ENCODE peak calls at places on chromosomes 4 and X, in seven cellular contexts. T, C, L, M, S, K and U are unnamed samples. For H3K4me1, the result is how much of the 10 kb centered on the place peaks cover.

GRCh38 chr4:109801099-109801789 is 555 bp downstream of the CFI start:
- DNase-seq in T (no peak), C (no peak), L (no peak), M (peak), S (no peak), K (no peak), U (no peak)

GRCh38 chr4:38600575-38600974 is 63.4 kb upstream of the KLF3 start:
- DNase-seq in T (no peak), C (no peak), L (no peak), M (no peak), S (no peak), K (no peak), U (no peak)

GRCh38 chrX:150899191-150899757 is 806 bp upstream of the CD99L2 start:
- DNase-seq in T (no peak), C (no peak), L (no peak), M (peak), S (no peak), K (peak), U (peak)

GRCh38 chrX:28205126-28205525 is 223.9 kb upstream of the DCAF8L1 start:
- DNase-seq in T (no peak), C (no peak), L (no peak), M (no peak), S (no peak), K (no peak), U (no peak)

GRCh38 chr4:169209388-169209883 is 61.3 kb downstream of the SH3RF1 start:
- DNase-seq in T (no peak), C (no peak), L (no peak), M (no peak), S (no peak), K (no peak), U (no peak)

GRCh38 chr4:133157460-133158160 is 8.5 kb downstream of the PCDH10 start:
- DNase-seq in T (no peak), C (no peak), L (no peak), M (peak), S (no peak), K (no peak), U (no peak)

GRCh38 chr4:101306764-101307615 is 40.3 kb downstream of the PPP3CA start:
- DNase-seq in T (no peak), C (no peak), L (no peak), M (no peak), S (no peak), K (no peak), U (no peak)

GRCh38 chr4:23856630-23857029 is 33.2 kb downstream of the PPARGC1A start:
- DNase-seq in T (no peak), C (no peak), L (no peak), M (no peak), S (peak), K (no peak), U (no peak)

GRCh38 chr4:56786955-56787354 is 34.5 kb downstream of the SPINK2 start:
- DNase-seq in T (no peak), C (no peak), L (no peak), M (peak), S (no peak), K (no peak), U (peak)

GRCh38 chrX:24619647-24620046 is 27.5 kb downstream of the PCYT1B start:
- DNase-seq in T (no peak), C (no peak), L (no peak), M (no peak), S (peak), K (no peak), U (no peak)

GRCh38 chr4:105895609-105896460 is 564 bp downstream of the NPNT start:
- DNase-seq in T (no peak), C (peak), L (no peak), M (no peak), S (no peak), K (no peak), U (peak)

GRCh38 chr4:124515591-124515990 is 196.9 kb downstream of the ANKRD50 start:
- DNase-seq in T (no peak), C (no peak), L (no peak), M (no peak), S (no peak), K (peak), U (peak)

GRCh38 chr4:74400395-74400794 is 35.5 kb downstream of the EREG start:
- DNase-seq in T (no peak), C (no peak), L (no peak), M (no peak), S (no peak), K (no peak), U (no peak)

GRCh38 chr4:51845736-51846135 is 2.8 kb downstream of the DCUN1D4 start:
- DNase-seq in T (no peak), C (no peak), L (no peak), M (no peak), S (no peak), K (no peak), U (no peak)

GRCh38 chrX:129634541-129634940 is 20.2 kb downstream of the APLN start:
- DNase-seq in T (no peak), C (no peak), L (no peak), M (no peak), S (no peak), K (no peak), U (peak)

GRCh38 chrX:72394518-72395163 is 88.9 kb upstream of the CITED1 start:
- DNase-seq in T (no peak), C (no peak), L (no peak), M (no peak), S (no peak), K (no peak), U (no peak)

GRCh38 chr4:78704981-78705757 is 71.0 kb upstream of the BMP2K start:
- DNase-seq in T (no peak), C (no peak), L (no peak), M (no peak), S (peak), K (no peak), U (no peak)

GRCh38 chr4:15392053-15392805 is 35.6 kb upstream of the C1QTNF7 start:
- DNase-seq in T (no peak), C (no peak), L (no peak), M (no peak), S (no peak), K (no peak), U (no peak)

GRCh38 chr4:138090145-138090917 is 151.8 kb downstream of the SLC7A11 start:
- DNase-seq in T (peak), C (peak), L (peak), M (peak), S (peak), K (peak), U (peak)

GRCh38 chrX:115448146-115448545 is 112.8 kb upstream of the PLS3 start:
- DNase-seq in T (no peak), C (no peak), L (no peak), M (no peak), S (no peak), K (no peak), U (no peak)

GRCh38 chr4:156672492-156672891 is 299.1 kb downstream of the PDGFC start:
- DNase-seq in T (no peak), C (no peak), L (no peak), M (no peak), S (no peak), K (no peak), U (no peak)

GRCh38 chr4:153684182-153685073 is at the start of gene TLR2:
- DNase-seq in T (no peak), C (peak), L (no peak), M (peak), S (no peak), K (peak), U (peak)

DNA sequence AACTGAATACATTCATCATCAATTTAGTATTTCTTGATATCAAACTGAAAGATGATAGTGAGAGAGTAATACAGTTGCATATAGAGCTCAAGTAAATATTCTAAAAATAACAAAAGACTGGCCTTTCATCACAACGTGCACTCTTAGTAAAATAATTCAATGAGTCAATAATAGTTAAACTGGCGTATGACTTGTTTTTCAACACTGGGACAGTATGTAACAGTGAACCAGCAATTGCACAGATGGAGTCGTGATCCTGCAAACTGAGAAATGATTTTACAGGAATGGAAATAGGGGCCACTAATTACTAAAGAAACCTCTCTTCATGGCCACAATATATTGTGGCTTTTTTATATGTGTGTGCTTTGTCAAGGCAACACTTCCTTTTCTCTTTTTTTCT is 137.4 kb downstream of the SLC4A4 start:
- DNase-seq in T (no peak), C (no peak), L (no peak), M (no peak), S (no peak), K (no peak), U (no peak)
- TF ChIP-seq POLR2AphosphoS5 in T (no peak), C (no peak), L (no peak), M (no peak), S (no peak), K (no peak), U (no peak)

GRCh38 chr4:676871-677235 is 2.5 kb downstream of the MYL5 start:
- DNase-seq in T (no peak), C (no peak), L (no peak), M (no peak), S (no peak), K (no peak), U (no peak)
- H3K4me1 ChIP-seq in T (under half), C (under half), L (under half), M (under half), S (half or more), K (under half), U (under half)

GRCh38 chrX:153819398-153820083 is 10.8 kb downstream of the PDZD4 start:
- DNase-seq in T (no peak), C (no peak), L (no peak), M (no peak), S (no peak), K (no peak), U (no peak)
- TF ChIP-seq EZH2 in T (no peak), C (no peak), L (no peak), M (no peak), S (no peak), K (no peak), U (no peak)

GRCh38 chrX:23369037-23369436 is 34.4 kb downstream of the PTCHD1 start:
- DNase-seq in T (no peak), C (no peak), L (no peak), M (no peak), S (no peak), K (no peak), U (no peak)

GRCh38 chrX:23372220-23372902 is 37.7 kb downstream of the PTCHD1 start:
- DNase-seq in T (no peak), C (no peak), L (no peak), M (no peak), S (no peak), K (no peak), U (no peak)

GRCh38 chrX:23374291-23374690 is 39.6 kb downstream of the PTCHD1 start:
- DNase-seq in T (no peak), C (no peak), L (no peak), M (no peak), S (no peak), K (no peak), U (no peak)

GRCh38 chrX:23376581-23376980 is 41.9 kb downstream of the PTCHD1 start:
- DNase-seq in T (no peak), C (no peak), L (no peak), M (no peak), S (no peak), K (no peak), U (no peak)

DNA sequence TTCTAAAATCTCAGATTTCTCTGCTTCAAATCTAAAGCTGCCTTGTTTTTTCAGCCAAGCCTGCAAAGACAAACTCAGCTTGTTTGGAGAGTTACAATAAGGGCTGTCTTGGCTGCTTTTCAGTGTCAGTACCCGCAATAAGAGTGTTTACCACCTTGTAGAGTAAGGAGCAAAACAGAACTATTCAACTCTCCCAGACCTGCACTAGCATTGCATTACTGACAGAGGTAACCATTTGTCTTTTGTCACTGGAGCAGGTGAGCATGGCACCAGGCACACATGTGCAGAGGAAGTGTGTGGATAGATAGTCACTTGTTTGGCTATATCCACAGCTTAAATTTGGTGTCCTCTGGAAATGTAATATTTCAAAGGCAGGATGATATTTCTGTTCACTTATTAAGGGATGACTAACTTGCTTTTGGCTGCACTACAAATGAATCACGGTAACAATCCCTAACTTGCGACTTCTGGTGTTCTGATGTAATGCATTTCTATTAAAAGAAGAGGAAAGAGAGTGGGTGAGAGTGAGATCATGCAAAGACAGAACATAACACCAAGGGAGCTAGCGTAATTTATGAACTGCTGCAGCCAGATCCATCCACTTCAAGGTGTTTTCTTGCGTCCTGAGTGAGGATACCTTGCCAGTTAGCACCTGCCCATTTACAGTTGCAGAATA is 38.6 kb downstream of the PTCHD1 start:
- DNase-seq in T (no peak), C (no peak), L (no peak), M (no peak), S (no peak), K (no peak), U (no peak)
- TF ChIP-seq POLR2AphosphoS5 in T (no peak), C (no peak), L (no peak), M (no peak), S (no peak), K (no peak), U (no peak)

GRCh38 chr4:139454111-139454600 is at the start of gene RAB33B:
- DNase-seq in T (no peak), C (no peak), L (no peak), M (no peak), S (no peak), K (no peak), U (no peak)
- H3K4me1 ChIP-seq in T (under half), C (under half), L (under half), M (under half), S (half or more), K (under half), U (under half)

GRCh38 chrX:17859609-17860178 is 1.4 kb downstream of the RAI2 start:
- DNase-seq in T (no peak), C (no peak), L (no peak), M (no peak), S (no peak), K (no peak), U (peak)
- TF ChIP-seq EZH2 in T (no peak), C (peak), L (no peak), M (peak), S (no peak), K (no peak), U (peak)

GRCh38 chrX:102712216-102712966 is at the start of gene GPRASP2:
- DNase-seq in T (no peak), C (peak), L (no peak), M (peak), S (no peak), K (peak), U (peak)

GRCh38 chrX:102712967-102713677 is 874 bp downstream of the GPRASP2 start:
- DNase-seq in T (no peak), C (peak), L (no peak), M (peak), S (no peak), K (peak), U (peak)

GRCh38 chrX:102711872-102712215 is 404 bp upstream of the GPRASP2 start:
- DNase-seq in T (no peak), C (no peak), L (no peak), M (no peak), S (no peak), K (no peak), U (peak)

DNA sequence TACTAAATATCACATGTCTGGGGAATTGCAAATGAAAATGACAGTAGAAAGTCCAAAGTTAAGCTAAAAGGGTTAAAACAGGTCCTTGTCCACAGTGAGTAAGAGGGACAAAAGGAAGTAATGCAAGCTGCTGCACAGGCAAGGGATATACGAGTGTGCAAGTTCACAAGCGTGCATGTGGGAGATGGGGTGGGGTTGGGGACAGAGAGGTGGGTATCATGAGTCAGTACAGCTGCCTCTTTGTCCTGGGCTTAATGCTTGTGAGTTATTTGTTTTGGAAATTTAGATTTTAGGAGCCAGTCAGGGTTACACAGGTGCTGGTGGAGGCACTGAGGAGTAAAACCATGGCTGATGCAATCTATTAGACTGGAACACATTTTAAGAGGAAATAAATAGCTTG is 3.3 kb upstream of the GPRASP2 start:
- DNase-seq in T (no peak), C (no peak), L (no peak), M (no peak), S (no peak), K (no peak), U (no peak)
- TF ChIP-seq POLR2AphosphoS5 in T (no peak), C (no peak), L (no peak), M (no peak), S (no peak), K (no peak), U (no peak)

DNA sequence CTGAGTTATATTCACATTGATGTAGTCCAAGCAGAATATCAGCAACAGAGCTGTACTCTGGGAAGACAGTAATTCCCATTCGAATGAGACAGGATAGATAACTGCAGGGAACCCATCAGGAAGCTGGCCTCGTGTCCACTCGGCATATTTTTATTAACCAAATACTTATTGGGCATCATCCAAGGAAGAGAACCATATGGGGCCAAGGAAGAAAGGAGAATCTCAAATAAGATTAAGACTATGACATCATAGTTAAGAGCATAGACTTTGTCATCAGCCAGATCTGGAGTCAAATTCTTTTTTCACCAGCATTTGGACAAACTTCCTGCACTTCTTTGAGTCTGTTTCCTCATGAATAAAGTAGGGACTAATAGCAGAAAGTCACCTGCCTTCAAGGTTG is 198.0 kb downstream of the SOWAHB start:
- DNase-seq in T (no peak), C (no peak), L (no peak), M (no peak), S (no peak), K (no peak), U (no peak)
- H3K4me1 ChIP-seq in T (under half), C (under half), L (under half), M (under half), S (under half), K (under half), U (half or more)

GRCh38 chr4:3307486-3307885 is 14.7 kb downstream of the RGS12 start:
- DNase-seq in T (no peak), C (no peak), L (no peak), M (no peak), S (no peak), K (no peak), U (no peak)

GRCh38 chr4:3307060-3307459 is 14.2 kb downstream of the RGS12 start:
- DNase-seq in T (no peak), C (no peak), L (no peak), M (no peak), S (no peak), K (no peak), U (no peak)

GRCh38 chr4:3305610-3306371 is 13.0 kb downstream of the RGS12 start:
- DNase-seq in T (no peak), C (no peak), L (no peak), M (peak), S (no peak), K (peak), U (no peak)

GRCh38 chr4:3304831-3305609 is 12.2 kb downstream of the RGS12 start:
- DNase-seq in T (no peak), C (no peak), L (no peak), M (peak), S (no peak), K (no peak), U (no peak)

GRCh38 chr4:3306465-3306864 is 13.6 kb downstream of the RGS12 start:
- DNase-seq in T (no peak), C (no peak), L (no peak), M (no peak), S (no peak), K (no peak), U (no peak)
- TF ChIP-seq EZH2 in T (no peak), C (no peak), L (no peak), M (no peak), S (no peak), K (no peak), U (no peak)

DNA sequence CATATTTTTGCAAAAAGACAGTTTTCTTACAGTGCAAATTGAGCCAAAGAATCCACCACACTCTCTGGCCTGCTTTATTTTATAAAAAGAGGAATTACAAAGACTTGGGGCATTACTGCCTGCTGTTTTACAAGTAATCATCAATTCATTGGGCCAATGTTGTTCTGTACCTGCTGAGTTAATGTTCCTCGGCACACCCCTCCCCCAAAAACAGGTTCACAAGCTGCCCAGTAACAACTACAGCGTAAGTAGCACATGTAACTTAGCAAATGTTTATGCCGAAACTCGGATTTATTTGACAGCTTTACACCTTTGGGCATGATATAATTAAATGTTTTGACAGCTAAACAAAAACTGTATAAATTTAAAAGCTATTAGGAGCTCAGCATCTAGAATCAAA is 214.6 kb upstream of the MAB21L2 start:
- DNase-seq in T (no peak), C (peak), L (no peak), M (no peak), S (no peak), K (no peak), U (peak)
- TF ChIP-seq POLR2AphosphoS5 in T (no peak), C (no peak), L (no peak), M (no peak), S (no peak), K (no peak), U (no peak)